ENCODE peak calls at places on chromosomes 3 and 15, in eight cellular contexts. H is neural progenitor cell, R is SK-N-SH, K is HCT116, P is OCI-LY7, Q is GM23338, C is hepatocyte, Z is PC-3. L is an unnamed sample.

GRCh38 chr3:99755831-99756230 is 61.8 kb upstream of the CMSS1 start:
- DNase-seq in H (no peak), R (no peak), K (no peak), P (no peak), Q (no peak), C (no peak), Z (no peak), L (no peak)

GRCh38 chr3:188090626-188091309 is 63.2 kb upstream of the LPP start:
- DNase-seq in H (no peak), R (no peak), K (no peak), P (no peak), Q (no peak), C (no peak), Z (no peak), L (no peak)

GRCh38 chr15:74845581-74845980 is 2.6 kb upstream of the ULK3 start:
- DNase-seq in H (no peak), R (no peak), K (no peak), P (no peak), Q (no peak), C (no peak), Z (no peak), L (no peak)

GRCh38 chr3:32564195-32564594 is 6.5 kb downstream of the DYNC1LI1 start:
- DNase-seq in H (no peak), R (no peak), K (no peak), P (no peak), Q (no peak), C (no peak), Z (no peak), L (no peak)

GRCh38 chr3:141294848-141295247 is 63.2 kb downstream of the PXYLP1 start:
- DNase-seq in H (no peak), R (no peak), K (no peak), P (no peak), Q (no peak), C (no peak), Z (peak), L (peak)

GRCh38 chr15:36831125-36831914 is 251.9 kb downstream of the CDIN1 start:
- DNase-seq in H (no peak), R (no peak), K (no peak), P (no peak), Q (no peak), C (no peak), Z (peak), L (peak)

GRCh38 chr15:78223396-78224023 is 10.9 kb downstream of the ACSBG1 start:
- DNase-seq in H (no peak), R (no peak), K (no peak), P (no peak), Q (no peak), C (no peak), Z (no peak), L (peak)

GRCh38 chr3:150936693-150937092 is 31.5 kb upstream of the MINDY4B start:
- DNase-seq in H (no peak), R (no peak), K (no peak), P (no peak), Q (no peak), C (no peak), Z (no peak), L (no peak)

GRCh38 chr15:62880278-62880677 is 162.3 kb upstream of the TPM1 start:
- DNase-seq in H (no peak), R (peak), K (no peak), P (no peak), Q (no peak), C (no peak), Z (no peak), L (peak)

GRCh38 chr15:45521596-45522167 is 873 bp downstream of the SLC30A4 start:
- DNase-seq in H (no peak), R (no peak), K (no peak), P (peak), Q (peak), C (peak), Z (no peak), L (peak)

GRCh38 chr3:179146911-179147570 is 1.1 kb upstream of the PIK3CA start:
- DNase-seq in H (peak), R (peak), K (peak), P (peak), Q (peak), C (peak), Z (peak), L (peak)

GRCh38 chr3:169812844-169813677 is at the start of the genes LRRC34 and LRRIQ4:
- DNase-seq in H (peak), R (peak), K (no peak), P (peak), Q (peak), C (peak), Z (peak), L (peak)

GRCh38 chr3:25453521-25454410 is 25.7 kb downstream of the RARB start:
- DNase-seq in H (no peak), R (peak), K (no peak), P (no peak), Q (no peak), C (peak), Z (no peak), L (peak)

GRCh38 chr3:18830087-18830486 is 318.2 kb upstream of the KCNH8 start:
- DNase-seq in H (no peak), R (no peak), K (no peak), P (peak), Q (no peak), C (no peak), Z (peak), L (no peak)
- TF ChIP-seq EZH2phosphoT487 in H (no peak), R (no peak), K (no peak), P (no peak), Q (no peak), C (no peak), Z (no peak), L (no peak)

GRCh38 chr3:70071138-70071537 is 71.6 kb downstream of the SAMMSON start:
- DNase-seq in H (no peak), R (no peak), K (no peak), P (no peak), Q (no peak), C (no peak), Z (no peak), L (no peak)

GRCh38 chr3:70072754-70073153 is 73.2 kb downstream of the SAMMSON start:
- DNase-seq in H (no peak), R (no peak), K (no peak), P (no peak), Q (peak), C (no peak), Z (no peak), L (no peak)

GRCh38 chr3:70069557-70069956 is 70.0 kb downstream of the SAMMSON start:
- DNase-seq in H (peak), R (no peak), K (no peak), P (no peak), Q (no peak), C (no peak), Z (no peak), L (no peak)

GRCh38 chr3:70067860-70068479 is 68.4 kb downstream of the SAMMSON start:
- DNase-seq in H (no peak), R (no peak), K (no peak), P (no peak), Q (no peak), C (no peak), Z (no peak), L (no peak)

DNA sequence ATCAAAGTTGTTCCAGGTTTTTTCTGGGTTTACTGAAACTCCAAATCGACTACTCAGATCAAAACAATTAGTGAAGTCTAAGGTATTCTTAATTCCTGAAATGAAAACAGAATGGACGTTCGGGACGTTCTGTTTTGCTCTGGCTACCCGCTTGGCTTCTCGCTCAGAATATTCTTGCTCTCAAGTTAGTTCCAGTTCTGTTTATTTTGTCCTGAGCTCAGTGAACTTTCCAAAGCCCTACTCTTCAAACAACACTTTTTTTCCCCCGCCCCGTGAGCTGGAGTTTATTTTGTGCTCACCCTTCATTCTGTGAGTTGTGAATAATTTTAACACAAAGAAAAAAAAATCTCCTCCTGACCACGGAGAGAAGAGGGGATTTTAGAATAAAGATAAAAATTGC is 72.6 kb downstream of the SAMMSON start:
- DNase-seq in H (no peak), R (no peak), K (no peak), P (no peak), Q (no peak), C (peak), Z (no peak), L (no peak)
- H3K4me3 ChIP-seq in H (peak), R (no peak), K (no peak), P (no peak), Q (peak), C (peak), Z (no peak), L (no peak)

DNA sequence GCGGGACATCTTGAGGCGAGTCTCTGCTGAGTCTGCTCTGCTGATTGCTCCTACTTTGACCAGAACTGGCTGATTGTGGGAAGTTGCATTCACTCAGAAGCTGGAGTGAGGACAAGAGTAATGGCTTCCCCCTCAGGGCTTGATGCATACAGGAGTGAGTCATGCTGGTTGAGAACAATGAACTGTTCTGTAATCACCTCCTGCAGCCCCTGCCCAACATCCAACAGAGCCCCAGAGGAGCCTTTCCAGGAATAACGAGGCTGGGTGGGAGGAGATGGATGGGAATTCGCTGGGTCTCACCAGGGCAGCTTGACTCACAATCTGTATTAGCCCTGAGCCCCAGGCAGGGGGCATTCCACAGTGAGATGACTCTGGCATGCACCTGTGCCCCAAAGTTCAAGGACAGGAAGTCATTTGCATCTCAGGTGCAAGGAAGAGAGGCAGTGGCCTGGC is 85.0 kb downstream of the RAB11A start:
- DNase-seq in H (peak), R (peak), K (peak), P (peak), Q (peak), C (no peak), Z (peak), L (peak)
- TF ChIP-seq EZH2phosphoT487 in H (no peak), R (no peak), K (no peak), P (no peak), Q (no peak), C (no peak), Z (no peak), L (no peak)

GRCh38 chr3:115084686-115085085 is 62.4 kb downstream of the ZBTB20 start:
- DNase-seq in H (no peak), R (no peak), K (no peak), P (no peak), Q (no peak), C (no peak), Z (no peak), L (peak)
- H3K4me3 ChIP-seq in H (no peak), R (no peak), K (no peak), P (no peak), Q (no peak), C (no peak), Z (no peak), L (peak)

GRCh38 chr3:39090922-39091321 is 16.5 kb downstream of the GORASP1 start:
- DNase-seq in H (no peak), R (no peak), K (no peak), P (no peak), Q (no peak), C (no peak), Z (no peak), L (no peak)

GRCh38 chr3:39088889-39089288 is 18.5 kb downstream of the GORASP1 start:
- DNase-seq in H (no peak), R (no peak), K (no peak), P (no peak), Q (no peak), C (no peak), Z (no peak), L (peak)

GRCh38 chr3:39086066-39086657 is 21.3 kb downstream of the GORASP1 start:
- DNase-seq in H (no peak), R (no peak), K (no peak), P (peak), Q (no peak), C (no peak), Z (no peak), L (no peak)

GRCh38 chr3:39082652-39083313 is 24.6 kb downstream of the GORASP1 start:
- DNase-seq in H (no peak), R (no peak), K (no peak), P (no peak), Q (no peak), C (no peak), Z (no peak), L (no peak)

GRCh38 chr3:39088456-39088855 is 19.0 kb downstream of the GORASP1 start:
- DNase-seq in H (no peak), R (no peak), K (no peak), P (no peak), Q (no peak), C (no peak), Z (no peak), L (no peak)
- TF ChIP-seq EZH2phosphoT487 in H (no peak), R (no peak), K (no peak), P (no peak), Q (no peak), C (no peak), Z (no peak), L (no peak)